ENCODE peak calls at places on chromosomes 3 and 15, in four cellular contexts. One of them, this sample, is unnamed.
A peak's percentile ranks its signal among the peaks of the same experiment; 100 is the strongest.

GRCh38 chr3:38834110-38834509 is 18.1 kb upstream of the SCN10A start:
- DNase-seq in IMR-90: peak; percentile 81
- DNase-seq in NCI-H1436 treated with DMSO at 0.1 percent for 48 hours: no peak
- DNase-seq in Ammon's horn: peak; percentile 8
- DNase-seq in this sample: peak; percentile 41

GRCh38 chr15:39704684-39705083 is 78.0 kb downstream of the FSIP1 start:
- DNase-seq in Ammon's horn: peak; percentile 4
- DNase-seq in NCI-H1436 treated with DMSO at 0.1 percent for 48 hours: no peak
- DNase-seq in IMR-90: peak; percentile 31
- DNase-seq in this sample: no peak

GRCh38 chr3:56428667-56429066 is 39.6 kb downstream of the ERC2 start:
- DNase-seq in IMR-90: no peak
- DNase-seq in NCI-H1436 treated with DMSO at 0.1 percent for 48 hours: no peak
- DNase-seq in Ammon's horn: no peak
- DNase-seq in this sample: no peak

GRCh38 chr3:346186-346585 is 149.6 kb downstream of the CHL1 start:
- DNase-seq in IMR-90: peak; percentile 78
- DNase-seq in Ammon's horn: no peak
- DNase-seq in NCI-H1436 treated with DMSO at 0.1 percent for 48 hours: no peak
- DNase-seq in this sample: no peak

GRCh38 chr15:72338617-72339321 is 18.8 kb upstream of the CELF6 start:
- DNase-seq in NCI-H1436 treated with DMSO at 0.1 percent for 48 hours: no peak
- DNase-seq in Ammon's horn: no peak
- DNase-seq in IMR-90: peak; percentile 93
- DNase-seq in this sample: no peak

GRCh38 chr15:93865610-93866009 is 365.8 kb upstream of the MCTP2 start:
- DNase-seq in IMR-90: no peak
- DNase-seq in NCI-H1436 treated with DMSO at 0.1 percent for 48 hours: no peak
- DNase-seq in Ammon's horn: no peak
- DNase-seq in this sample: no peak

GRCh38 chr15:43828061-43828657 is 1.4 kb downstream of the WDR76 start:
- DNase-seq in NCI-H1436 treated with DMSO at 0.1 percent for 48 hours: no peak
- DNase-seq in IMR-90: peak; percentile 19
- DNase-seq in Ammon's horn: no peak
- DNase-seq in this sample: no peak

GRCh38 chr3:9226326-9226725 is 23.1 kb downstream of the SRGAP3 start:
- DNase-seq in NCI-H1436 treated with DMSO at 0.1 percent for 48 hours: no peak
- DNase-seq in IMR-90: peak; percentile 14
- DNase-seq in Ammon's horn: no peak
- DNase-seq in this sample: no peak

GRCh38 chr15:82134426-82134825 is 88.6 kb upstream of the MEX3B start:
- DNase-seq in NCI-H1436 treated with DMSO at 0.1 percent for 48 hours: no peak
- DNase-seq in IMR-90: no peak
- DNase-seq in Ammon's horn: no peak
- DNase-seq in this sample: no peak

GRCh38 chr15:31200735-31201151 is 99.2 kb upstream of the TRPM1 start:
- DNase-seq in IMR-90: peak; percentile 39
- DNase-seq in Ammon's horn: peak; percentile 55
- DNase-seq in NCI-H1436 treated with DMSO at 0.1 percent for 48 hours: no peak
- DNase-seq in this sample: peak; percentile 60

GRCh38 chr15:100310511-100310910 is 31.3 kb downstream of the ADAMTS17 start:
- DNase-seq in Ammon's horn: no peak
- DNase-seq in IMR-90: no peak
- DNase-seq in NCI-H1436 treated with DMSO at 0.1 percent for 48 hours: no peak
- DNase-seq in this sample: no peak

GRCh38 chr15:35810007-35810406 is 264.0 kb upstream of the DPH6 start:
- DNase-seq in NCI-H1436 treated with DMSO at 0.1 percent for 48 hours: no peak
- DNase-seq in Ammon's horn: no peak
- DNase-seq in IMR-90: no peak
- DNase-seq in this sample: no peak

GRCh38 chr15:44616974-44617373 is 46.5 kb downstream of the SPG11 start:
- DNase-seq in NCI-H1436 treated with DMSO at 0.1 percent for 48 hours: no peak
- DNase-seq in Ammon's horn: no peak
- DNase-seq in IMR-90: no peak
- DNase-seq in this sample: no peak

GRCh38 chr3:123688241-123688747 is 103.4 kb upstream of the HACD2 start:
- DNase-seq in NCI-H1436 treated with DMSO at 0.1 percent for 48 hours: no peak
- DNase-seq in Ammon's horn: no peak
- DNase-seq in IMR-90: peak; percentile 97
- DNase-seq in this sample: no peak

GRCh38 chr3:188188911-188189310 is 35.0 kb downstream of the LPP start:
- DNase-seq in Ammon's horn: no peak
- DNase-seq in NCI-H1436 treated with DMSO at 0.1 percent for 48 hours: no peak
- DNase-seq in IMR-90: no peak
- DNase-seq in this sample: no peak

GRCh38 chr3:127551971-127552370 is 38.6 kb downstream of the TPRA1 start:
- DNase-seq in NCI-H1436 treated with DMSO at 0.1 percent for 48 hours: no peak
- DNase-seq in Ammon's horn: no peak
- DNase-seq in IMR-90: no peak
- DNase-seq in this sample: no peak